ENCODE peak calls at places on chromosome 21, in eight cellular contexts. Y is pancreas, K is mammary epithelial cell, S is Peyer's patch, R is astrocyte, N is tibial artery, G is MM.1S, T is GM12878. F is an unnamed sample.

GRCh38 chr21:32455548-32455947 is 43.0 kb downstream of the EVA1C start:
- DNase-seq in Y (no peak), K (no peak), S (no peak), R (no peak), N (no peak), G (no peak), T (no peak), F (no peak)

GRCh38 chr21:24903954-24904635 is 703.2 kb downstream of the MRPL39 start:
- DNase-seq in Y (no peak), K (no peak), S (no peak), R (peak; percentile 14), N (no peak), G (peak; percentile 35), T (no peak), F (no peak)

GRCh38 chr21:34808569-34809204 is 139.9 kb downstream of the CLIC6 start:
- DNase-seq in Y (no peak), K (peak; percentile 77), S (no peak), R (peak; percentile 93), N (no peak), G (no peak), T (no peak), F (no peak)

GRCh38 chr21:31283025-31283424 is 61.0 kb downstream of the TIAM1 start:
- DNase-seq in Y (no peak), K (no peak), S (no peak), R (peak; percentile 8), N (no peak), G (no peak), T (no peak), F (peak; percentile 50)

GRCh38 chr21:16194851-16195251 is 465.1 kb downstream of the USP25 start:
- DNase-seq in Y (no peak), K (peak; percentile 16), S (no peak), R (peak; percentile 45), N (no peak), G (peak; percentile 44), T (no peak), F (no peak)

GRCh38 chr21:41684381-41685245 is 82.2 kb downstream of the RIPK4 start:
- DNase-seq in Y (no peak), K (peak; percentile 72), S (peak; percentile 45), R (peak; percentile 74), N (peak; percentile 65), G (no peak), T (no peak), F (peak; percentile 69)

GRCh38 chr21:38831526-38832467 is 26.1 kb downstream of the ETS2 start:
- DNase-seq in Y (no peak), K (peak; percentile 98), S (no peak), R (peak; percentile 94), N (peak; percentile 91), G (peak; percentile 14), T (peak; percentile 40), F (peak; percentile 59)

GRCh38 chr21:46253610-46254124 is 25.1 kb upstream of the LSS start:
- DNase-seq in Y (no peak), K (no peak), S (no peak), R (no peak), N (no peak), G (no peak), T (peak; percentile 89), F (peak; percentile 24)

GRCh38 chr21:14482165-14482564 is 64.0 kb downstream of the SAMSN1 start:
- DNase-seq in Y (no peak), K (no peak), S (no peak), R (no peak), N (no peak), G (no peak), T (no peak), F (peak; percentile 38)

GRCh38 chr21:14451520-14451919 is 68.6 kb upstream of the HSPA13 start:
- DNase-seq in Y (no peak), K (no peak), S (no peak), R (no peak), N (no peak), G (no peak), T (no peak), F (no peak)

GRCh38 chr21:32595431-32595830 is 10.1 kb upstream of the TCP10L start:
- DNase-seq in Y (no peak), K (no peak), S (no peak), R (no peak), N (no peak), G (no peak), T (no peak), F (no peak)

GRCh38 chr21:34891610-34891943 is 157.5 kb downstream of the RUNX1 start:
- DNase-seq in Y (no peak), K (no peak), S (no peak), R (no peak), N (no peak), G (no peak), T (no peak), F (no peak)

GRCh38 chr21:21165063-21165645 is 166.9 kb downstream of the NCAM2 start:
- DNase-seq in Y (no peak), K (no peak), S (no peak), R (peak; percentile 98), N (no peak), G (no peak), T (no peak), F (no peak)

GRCh38 chr21:42688226-42688840 is 34.9 kb downstream of the PDE9A start:
- DNase-seq in Y (no peak), K (no peak), S (no peak), R (no peak), N (no peak), G (no peak), T (no peak), F (no peak)

GRCh38 chr21:28268685-28269084 is 724.0 kb downstream of the LTN1 start:
- DNase-seq in Y (no peak), K (no peak), S (no peak), R (no peak), N (no peak), G (no peak), T (no peak), F (no peak)

GRCh38 chr21:28266061-28266460 is 726.6 kb downstream of the LTN1 start:
- DNase-seq in Y (no peak), K (no peak), S (no peak), R (no peak), N (no peak), G (no peak), T (no peak), F (no peak)

GRCh38 chr21:28267449-28267848 is 725.2 kb downstream of the LTN1 start:
- DNase-seq in Y (no peak), K (no peak), S (no peak), R (no peak), N (no peak), G (no peak), T (no peak), F (no peak)

GRCh38 chr21:28272272-28272992 is 720.2 kb downstream of the LTN1 start:
- DNase-seq in Y (no peak), K (no peak), S (no peak), R (no peak), N (no peak), G (peak; percentile 53), T (no peak), F (no peak)

GRCh38 chr21:28269173-28269572 is 723.5 kb downstream of the LTN1 start:
- DNase-seq in Y (no peak), K (no peak), S (no peak), R (no peak), N (no peak), G (no peak), T (no peak), F (no peak)
- H3K4me3 ChIP-seq in Y (no peak overlapping the region), K (no peak overlapping the region), S (no peak overlapping the region), R (no peak overlapping the region), N (no peak overlapping the region), G (no peak overlapping the region), T (no peak overlapping the region), F (no peak overlapping the region)

GRCh38 chr21:17371470-17371869 is 141.4 kb upstream of the CXADR start:
- DNase-seq in Y (no peak), K (peak; percentile 80), S (no peak), R (peak; percentile 83), N (no peak), G (no peak), T (no peak), F (no peak)

GRCh38 chr21:17368748-17369363 is 144.0 kb upstream of the CXADR start:
- DNase-seq in Y (no peak), K (no peak), S (no peak), R (no peak), N (no peak), G (no peak), T (no peak), F (no peak)

GRCh38 chr21:17370750-17371325 is 142.0 kb upstream of the CXADR start:
- DNase-seq in Y (no peak), K (no peak), S (no peak), R (no peak), N (no peak), G (no peak), T (no peak), F (no peak)

GRCh38 chr21:17372200-17372599 is 140.6 kb upstream of the CXADR start:
- DNase-seq in Y (no peak), K (no peak), S (no peak), R (no peak), N (no peak), G (no peak), T (no peak), F (no peak)

DNA sequence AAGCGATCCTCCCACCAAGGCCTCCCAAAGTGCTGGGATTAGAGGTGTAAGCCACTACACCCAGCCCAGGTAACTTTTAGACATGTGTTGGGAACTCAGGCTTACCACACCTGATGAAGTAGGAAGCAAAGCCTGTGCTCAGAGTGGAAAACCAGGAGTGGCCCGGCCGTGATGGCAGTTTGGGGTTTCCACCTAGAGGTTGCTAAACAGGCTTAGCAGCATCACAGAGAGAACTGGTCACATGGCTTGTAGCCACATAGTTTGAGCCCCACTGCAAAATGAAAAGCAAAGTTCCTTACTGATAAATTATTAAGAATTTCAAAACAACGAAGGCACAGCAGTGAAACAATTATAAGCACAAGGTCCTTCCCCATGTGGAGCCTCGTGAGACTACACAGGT is 142.6 kb upstream of the CXADR start:
- DNase-seq in Y (no peak), K (peak; percentile 76), S (no peak), R (no peak), N (no peak), G (no peak), T (no peak), F (no peak)
- H3K27ac ChIP-seq in Y (peak overlapping the region; percentile 66), K (no peak overlapping the region), S (no peak overlapping the region), R (no peak overlapping the region), N (no peak overlapping the region), G (no peak overlapping the region), T (no peak overlapping the region), F (no peak overlapping the region)

GRCh38 chr21:37243961-37244360 is 23.2 kb downstream of the VPS26C start:
- DNase-seq in Y (no peak), K (no peak), S (no peak), R (no peak), N (no peak), G (no peak), T (no peak), F (no peak)
- H3K4me3 ChIP-seq in Y (no peak overlapping the region), K (no peak overlapping the region), S (no peak overlapping the region), R (no peak overlapping the region), N (no peak overlapping the region), G (no peak overlapping the region), T (no peak overlapping the region), F (no peak overlapping the region)

DNA sequence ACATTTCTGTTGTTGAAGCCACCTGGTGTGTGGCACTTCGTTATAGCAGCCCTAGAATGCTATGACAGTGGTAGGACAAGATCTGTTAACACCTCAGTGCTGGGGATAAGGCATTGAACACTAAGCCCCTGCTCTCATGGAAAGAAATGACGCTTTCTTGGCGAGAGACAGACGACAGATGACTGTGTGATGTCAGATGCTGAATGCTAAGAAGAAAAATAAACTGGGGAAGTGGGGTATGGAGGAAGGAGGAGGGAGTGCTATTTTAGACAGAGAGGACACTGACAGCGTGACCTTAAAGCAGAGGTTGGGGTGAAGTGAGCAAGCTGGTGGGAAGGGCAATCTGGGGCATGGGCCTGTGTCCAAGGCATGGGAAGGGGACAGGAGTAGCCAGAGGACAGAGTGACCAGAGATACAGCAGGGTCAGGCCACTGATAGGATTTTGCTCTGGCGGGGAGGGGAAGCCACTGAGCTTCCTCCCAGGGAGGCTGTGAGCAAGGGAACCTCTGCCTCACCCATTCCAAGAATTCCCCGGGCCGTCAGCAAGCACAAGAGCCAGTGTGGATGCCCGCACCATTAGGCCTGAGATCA is 15.2 kb downstream of the DOP1B start:
- DNase-seq in Y (no peak), K (no peak), S (no peak), R (no peak), N (no peak), G (no peak), T (no peak), F (no peak)
- H3K27ac ChIP-seq in Y (no peak overlapping the region), K (no peak overlapping the region), S (no peak overlapping the region), R (no peak overlapping the region), N (no peak overlapping the region), G (no peak overlapping the region), T (no peak overlapping the region), F (no peak overlapping the region)

F was measured in small intestine.